ENCODE peak calls at places on chromosomes 7 and 10, in seven cellular contexts. One of them, this sample, is unnamed.

GRCh38 chr7:131691454-131692130 is 135.2 kb upstream of the PODXL start:
- DNase-seq in H1: no peak
- DNase-seq in mesendoderm: no peak
- DNase-seq in SK-N-SH: no peak
- DNase-seq in astrocyte: no peak
- DNase-seq in endothelial cell of umbilical vein: no peak
- DNase-seq in fibroblast of lung: no peak
- DNase-seq in this sample: no peak

GRCh38 chr7:44212581-44213184 is 11.9 kb downstream of the YKT6 start:
- DNase-seq in H1: no peak
- DNase-seq in mesendoderm: no peak
- DNase-seq in SK-N-SH: no peak
- DNase-seq in astrocyte: no peak
- DNase-seq in endothelial cell of umbilical vein: no peak
- DNase-seq in fibroblast of lung: no peak
- DNase-seq in this sample: no peak

GRCh38 chr7:149815661-149816266 is 22.4 kb upstream of the ZNF862 start:
- DNase-seq in H1: no peak
- DNase-seq in mesendoderm: no peak
- DNase-seq in SK-N-SH: no peak
- DNase-seq in astrocyte: no peak
- DNase-seq in endothelial cell of umbilical vein: no peak
- DNase-seq in fibroblast of lung: no peak
- DNase-seq in this sample: no peak

GRCh38 chr7:96285579-96285978 is 36.3 kb downstream of the SLC25A13 start:
- DNase-seq in H1: no peak
- DNase-seq in mesendoderm: no peak
- DNase-seq in SK-N-SH: no peak
- DNase-seq in astrocyte: no peak
- DNase-seq in endothelial cell of umbilical vein: peak
- DNase-seq in fibroblast of lung: peak
- DNase-seq in this sample: no peak

GRCh38 chr10:50992356-50992866 is 81.9 kb upstream of the PRKG1 start:
- DNase-seq in H1: no peak
- DNase-seq in mesendoderm: no peak
- DNase-seq in SK-N-SH: peak
- DNase-seq in astrocyte: no peak
- DNase-seq in endothelial cell of umbilical vein: no peak
- DNase-seq in fibroblast of lung: no peak
- DNase-seq in this sample: no peak

GRCh38 chr10:132616170-132616994 is 78.8 kb downstream of the INPP5A start:
- DNase-seq in H1: no peak
- DNase-seq in mesendoderm: no peak
- DNase-seq in SK-N-SH: no peak
- DNase-seq in astrocyte: no peak
- DNase-seq in endothelial cell of umbilical vein: no peak
- DNase-seq in fibroblast of lung: no peak
- DNase-seq in this sample: no peak

GRCh38 chr7:13336227-13336626 is 648.8 kb downstream of the ARL4A start:
- DNase-seq in H1: no peak
- DNase-seq in mesendoderm: no peak
- DNase-seq in SK-N-SH: no peak
- DNase-seq in astrocyte: peak
- DNase-seq in endothelial cell of umbilical vein: no peak
- DNase-seq in fibroblast of lung: peak
- DNase-seq in this sample: peak

GRCh38 chr7:13593854-13594253 is 395.6 kb downstream of the ETV1 start:
- DNase-seq in H1: no peak
- DNase-seq in mesendoderm: no peak
- DNase-seq in SK-N-SH: no peak
- DNase-seq in astrocyte: no peak
- DNase-seq in endothelial cell of umbilical vein: no peak
- DNase-seq in fibroblast of lung: no peak
- DNase-seq in this sample: no peak

GRCh38 chr10:22805304-22805703 is 90.9 kb upstream of the PIP4K2A start:
- DNase-seq in H1: no peak
- DNase-seq in mesendoderm: peak
- DNase-seq in SK-N-SH: peak
- DNase-seq in astrocyte: peak
- DNase-seq in endothelial cell of umbilical vein: peak
- DNase-seq in fibroblast of lung: peak
- DNase-seq in this sample: no peak

GRCh38 chr10:6579193-6579903 is 728 bp downstream of the PRKCQ start:
- DNase-seq in H1: no peak
- DNase-seq in mesendoderm: peak
- DNase-seq in SK-N-SH: no peak
- DNase-seq in astrocyte: no peak
- DNase-seq in endothelial cell of umbilical vein: no peak
- DNase-seq in fibroblast of lung: no peak
- DNase-seq in this sample: no peak

GRCh38 chr10:98886686-98887085 is 349.0 kb downstream of the HPSE2 start:
- DNase-seq in H1: no peak
- DNase-seq in mesendoderm: peak
- DNase-seq in SK-N-SH: no peak
- DNase-seq in astrocyte: no peak
- DNase-seq in endothelial cell of umbilical vein: no peak
- DNase-seq in fibroblast of lung: no peak
- DNase-seq in this sample: no peak

GRCh38 chr7:120131096-120131839 is 141.7 kb upstream of the KCND2 start:
- DNase-seq in H1: no peak
- DNase-seq in mesendoderm: no peak
- DNase-seq in SK-N-SH: no peak
- DNase-seq in astrocyte: no peak
- DNase-seq in endothelial cell of umbilical vein: no peak
- DNase-seq in fibroblast of lung: no peak
- DNase-seq in this sample: no peak

GRCh38 chr10:90125966-90126600 is 424.7 kb downstream of the KIF20B start:
- DNase-seq in H1: no peak
- DNase-seq in mesendoderm: no peak
- DNase-seq in SK-N-SH: no peak
- DNase-seq in astrocyte: peak
- DNase-seq in endothelial cell of umbilical vein: no peak
- DNase-seq in fibroblast of lung: peak
- DNase-seq in this sample: no peak

GRCh38 chr7:28172976-28173375 is 7.6 kb downstream of the JAZF1 start:
- DNase-seq in H1: no peak
- DNase-seq in mesendoderm: no peak
- DNase-seq in SK-N-SH: no peak
- DNase-seq in astrocyte: no peak
- DNase-seq in endothelial cell of umbilical vein: no peak
- DNase-seq in fibroblast of lung: no peak
- DNase-seq in this sample: no peak

GRCh38 chr7:120950026-120950538 is 495 bp upstream of the ING3 start:
- DNase-seq in H1: no peak
- DNase-seq in mesendoderm: no peak
- DNase-seq in SK-N-SH: no peak
- DNase-seq in astrocyte: no peak
- DNase-seq in endothelial cell of umbilical vein: no peak
- DNase-seq in fibroblast of lung: no peak
- DNase-seq in this sample: no peak

GRCh38 chr10:30980951-30981616 is 50.6 kb downstream of the ZNF438 start:
- DNase-seq in H1: no peak
- DNase-seq in mesendoderm: no peak
- DNase-seq in SK-N-SH: no peak
- DNase-seq in astrocyte: peak
- DNase-seq in endothelial cell of umbilical vein: peak
- DNase-seq in fibroblast of lung: peak
- DNase-seq in this sample: no peak

GRCh38 chr10:80504158-80504811 is 33.4 kb upstream of the SH2D4B start:
- DNase-seq in H1: no peak
- DNase-seq in mesendoderm: peak
- DNase-seq in SK-N-SH: peak
- DNase-seq in astrocyte: no peak
- DNase-seq in endothelial cell of umbilical vein: no peak
- DNase-seq in fibroblast of lung: no peak
- DNase-seq in this sample: peak
- H3K4me2 ChIP-seq in H1: peak
- H3K4me2 ChIP-seq in mesendoderm: no peak
- H3K4me2 ChIP-seq in SK-N-SH: no peak
- H3K4me2 ChIP-seq in astrocyte: no peak
- H3K4me2 ChIP-seq in endothelial cell of umbilical vein: no peak
- H3K4me2 ChIP-seq in fibroblast of lung: no peak
- H3K4me2 ChIP-seq in this sample: no peak

DNA sequence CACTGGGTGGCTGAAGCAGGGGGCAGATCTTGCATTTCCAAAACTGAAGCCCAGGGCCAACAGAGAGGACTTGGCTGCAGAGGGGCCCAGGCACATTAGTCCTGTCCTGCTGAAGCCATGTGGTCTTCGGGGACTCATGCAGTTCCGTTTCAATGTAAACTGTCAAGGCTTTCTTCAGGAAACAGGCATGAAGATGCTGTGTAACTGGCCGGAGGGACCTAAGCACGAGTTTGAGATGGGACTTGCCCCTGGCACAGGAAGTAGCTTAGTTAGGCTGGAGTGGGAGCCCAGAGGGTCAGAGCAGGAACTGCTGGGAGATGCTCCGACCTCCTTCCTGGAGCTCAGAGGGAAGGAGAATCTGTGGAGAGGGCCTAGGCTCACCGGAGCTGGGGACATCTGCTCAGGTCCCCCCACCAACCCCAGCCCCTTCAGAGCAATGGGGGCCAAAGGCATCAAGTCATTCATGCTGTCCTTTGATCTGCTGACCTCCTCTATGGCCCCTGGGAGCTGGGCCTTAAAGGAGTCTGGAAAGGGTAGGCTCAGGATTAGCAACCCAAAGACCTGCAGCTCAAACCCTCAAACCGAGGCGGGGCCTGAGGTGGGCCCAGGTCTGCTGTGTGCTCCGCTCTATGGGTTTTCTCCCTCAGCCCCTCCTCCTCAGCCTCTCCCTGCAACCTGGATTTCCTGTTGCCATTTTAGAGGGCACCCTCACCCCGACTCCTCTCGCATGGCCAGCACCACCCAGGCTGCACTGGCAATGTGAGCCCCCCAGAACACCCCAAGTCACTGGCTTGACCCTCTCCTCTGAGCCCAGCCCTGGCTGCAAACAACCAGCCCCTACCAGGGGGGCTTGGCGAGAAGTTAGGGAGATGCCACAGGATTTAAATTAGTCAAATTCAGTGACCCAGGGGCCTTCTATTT is 4.4 kb upstream of the MNX1 start:
- DNase-seq in H1: no peak
- DNase-seq in mesendoderm: peak
- DNase-seq in SK-N-SH: peak
- DNase-seq in astrocyte: no peak
- DNase-seq in endothelial cell of umbilical vein: no peak
- DNase-seq in fibroblast of lung: no peak
- DNase-seq in this sample: no peak
- H3K4me2 ChIP-seq in H1: no peak
- H3K4me2 ChIP-seq in mesendoderm: no peak
- H3K4me2 ChIP-seq in SK-N-SH: no peak
- H3K4me2 ChIP-seq in astrocyte: no peak
- H3K4me2 ChIP-seq in endothelial cell of umbilical vein: no peak
- H3K4me2 ChIP-seq in fibroblast of lung: no peak
- H3K4me2 ChIP-seq in this sample: no peak

DNA sequence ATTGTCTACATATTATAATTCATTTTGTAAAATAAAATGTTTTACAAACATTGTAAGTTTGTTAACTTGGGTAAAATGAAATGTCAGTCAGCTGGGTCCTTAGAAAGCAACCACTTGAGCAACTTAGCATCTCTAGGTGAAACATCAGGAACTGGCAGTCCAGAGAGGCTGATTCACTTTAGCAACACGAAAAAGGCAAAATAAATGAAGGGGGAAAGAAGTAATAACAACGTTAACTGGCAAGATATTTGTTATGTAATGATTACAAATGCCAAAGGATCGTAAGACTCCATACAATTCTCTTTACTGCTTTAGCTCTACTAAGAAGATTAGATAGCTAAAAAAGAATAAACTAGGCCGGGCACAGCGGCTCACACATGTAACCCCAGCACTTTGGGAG is 5.0 kb downstream of the PDZD8 start:
- DNase-seq in H1: no peak
- DNase-seq in mesendoderm: no peak
- DNase-seq in SK-N-SH: no peak
- DNase-seq in astrocyte: peak
- DNase-seq in endothelial cell of umbilical vein: no peak
- DNase-seq in fibroblast of lung: peak
- DNase-seq in this sample: no peak
- H3K4me2 ChIP-seq in H1: no peak
- H3K4me2 ChIP-seq in mesendoderm: no peak
- H3K4me2 ChIP-seq in SK-N-SH: no peak
- H3K4me2 ChIP-seq in astrocyte: peak
- H3K4me2 ChIP-seq in endothelial cell of umbilical vein: no peak
- H3K4me2 ChIP-seq in fibroblast of lung: peak
- H3K4me2 ChIP-seq in this sample: no peak

GRCh38 chr10:122139226-122139625 is 131.9 kb upstream of the BTBD16 start:
- DNase-seq in H1: no peak
- DNase-seq in mesendoderm: no peak
- DNase-seq in SK-N-SH: peak
- DNase-seq in astrocyte: no peak
- DNase-seq in endothelial cell of umbilical vein: no peak
- DNase-seq in fibroblast of lung: no peak
- DNase-seq in this sample: no peak
- H3K4me2 ChIP-seq in H1: no peak
- H3K4me2 ChIP-seq in mesendoderm: no peak
- H3K4me2 ChIP-seq in SK-N-SH: peak
- H3K4me2 ChIP-seq in astrocyte: no peak
- H3K4me2 ChIP-seq in endothelial cell of umbilical vein: no peak
- H3K4me2 ChIP-seq in fibroblast of lung: no peak
- H3K4me2 ChIP-seq in this sample: no peak

GRCh38 chr10:71767420-71768035 is 5.8 kb downstream of the VSIR start:
- DNase-seq in H1: no peak
- DNase-seq in mesendoderm: no peak
- DNase-seq in SK-N-SH: no peak
- DNase-seq in astrocyte: no peak
- DNase-seq in endothelial cell of umbilical vein: peak
- DNase-seq in fibroblast of lung: peak
- DNase-seq in this sample: peak
- H3K4me2 ChIP-seq in H1: no peak
- H3K4me2 ChIP-seq in mesendoderm: no peak
- H3K4me2 ChIP-seq in SK-N-SH: peak
- H3K4me2 ChIP-seq in astrocyte: peak
- H3K4me2 ChIP-seq in endothelial cell of umbilical vein: peak
- H3K4me2 ChIP-seq in fibroblast of lung: peak
- H3K4me2 ChIP-seq in this sample: peak

DNA sequence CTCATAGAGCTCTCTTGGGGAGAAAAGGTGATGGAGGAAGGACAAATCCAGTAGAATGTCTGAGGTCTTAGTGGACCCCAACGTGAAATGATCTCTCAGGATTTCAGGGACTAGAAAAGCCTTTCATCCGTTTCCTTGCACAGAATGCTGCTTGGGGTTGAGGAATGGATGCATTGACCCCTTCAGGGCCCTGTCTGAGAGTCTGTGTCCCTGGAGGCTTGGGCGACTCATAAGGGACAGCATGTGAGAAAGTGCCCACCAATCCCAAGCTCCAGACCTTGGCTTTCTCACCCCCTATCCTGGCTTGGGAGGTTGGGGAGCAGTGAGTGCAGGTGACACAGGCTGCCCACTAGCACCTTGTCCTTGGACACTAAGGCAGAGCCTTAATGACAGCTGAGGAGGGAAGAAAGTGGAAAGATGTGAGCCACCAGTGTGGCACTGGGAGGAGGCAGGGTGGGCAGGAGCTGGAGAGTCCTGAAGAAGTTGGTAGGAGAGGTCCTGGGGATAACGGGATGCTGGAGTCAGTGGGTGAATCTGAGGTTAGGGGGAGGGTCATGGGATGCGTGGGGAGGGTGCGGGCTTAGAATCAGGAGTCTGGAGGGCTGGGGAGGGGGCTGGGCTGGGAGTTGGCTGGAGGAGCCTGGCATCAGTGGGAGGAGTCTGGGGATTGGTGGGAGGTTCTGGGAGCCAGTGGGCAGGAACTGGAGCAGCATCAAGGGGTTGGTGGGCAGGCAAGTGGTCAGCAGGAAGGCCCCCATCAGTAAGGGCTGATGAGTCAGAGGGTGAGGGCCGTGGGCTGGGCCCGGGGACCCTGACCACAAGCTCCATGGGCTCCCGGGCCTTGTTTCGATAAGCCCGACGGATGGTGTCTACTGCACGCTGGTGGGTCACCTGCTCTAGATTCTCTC is 8.6 kb downstream of the LZTS2 start:
- DNase-seq in H1: no peak
- DNase-seq in mesendoderm: no peak
- DNase-seq in SK-N-SH: peak
- DNase-seq in astrocyte: no peak
- DNase-seq in endothelial cell of umbilical vein: no peak
- DNase-seq in fibroblast of lung: no peak
- DNase-seq in this sample: no peak
- H3K4me2 ChIP-seq in H1: no peak
- H3K4me2 ChIP-seq in mesendoderm: no peak
- H3K4me2 ChIP-seq in SK-N-SH: no peak
- H3K4me2 ChIP-seq in astrocyte: no peak
- H3K4me2 ChIP-seq in endothelial cell of umbilical vein: no peak
- H3K4me2 ChIP-seq in fibroblast of lung: no peak
- H3K4me2 ChIP-seq in this sample: no peak

This sample was measured in trophoblast cell.